ENCODE peak calls at places on chromosomes 12 and 14, in five cellular contexts. One of them, this sample, is unnamed.

GRCh38 chr14:74505831-74506230 is 12.3 kb downstream of the ISCA2 start:
- DNase-seq in lower lobe of right lung: peak; percentile 27
- DNase-seq in psoas muscle: no peak
- DNase-seq in AG04450: no peak
- DNase-seq in HCT116: no peak
- DNase-seq in this sample: peak; percentile 59

GRCh38 chr14:36524874-36525745 is 5.1 kb upstream of the NKX2-1 start:
- DNase-seq in lower lobe of right lung: peak; percentile 79
- DNase-seq in psoas muscle: peak; percentile 66
- DNase-seq in AG04450: no peak
- DNase-seq in HCT116: peak; percentile 65
- DNase-seq in this sample: no peak

GRCh38 chr14:34797747-34798583 is 77.2 kb downstream of the BAZ1A start:
- DNase-seq in lower lobe of right lung: no peak
- DNase-seq in psoas muscle: no peak
- DNase-seq in AG04450: no peak
- DNase-seq in HCT116: no peak
- DNase-seq in this sample: no peak

GRCh38 chr14:94050231-94050880 is 24.2 kb downstream of the OTUB2 start:
- DNase-seq in lower lobe of right lung: peak; percentile 58
- DNase-seq in psoas muscle: peak; percentile 79
- DNase-seq in AG04450: no peak
- DNase-seq in HCT116: no peak
- DNase-seq in this sample: peak; percentile 52

GRCh38 chr12:49537231-49537708 is 1.6 kb upstream of the KCNH3 start:
- DNase-seq in lower lobe of right lung: no peak
- DNase-seq in psoas muscle: no peak
- DNase-seq in AG04450: no peak
- DNase-seq in HCT116: no peak
- DNase-seq in this sample: no peak

GRCh38 chr12:92859650-92860386 is 69.3 kb downstream of the EEA1 start:
- DNase-seq in lower lobe of right lung: no peak
- DNase-seq in psoas muscle: no peak
- DNase-seq in AG04450: no peak
- DNase-seq in HCT116: no peak
- DNase-seq in this sample: no peak

GRCh38 chr14:85319998-85320397 is 209.9 kb upstream of the FLRT2 start:
- DNase-seq in lower lobe of right lung: no peak
- DNase-seq in psoas muscle: no peak
- DNase-seq in AG04450: no peak
- DNase-seq in HCT116: no peak
- DNase-seq in this sample: no peak

GRCh38 chr12:32455607-32456063 is 56.3 kb downstream of the FGD4 start:
- DNase-seq in lower lobe of right lung: no peak
- DNase-seq in psoas muscle: no peak
- DNase-seq in AG04450: peak; percentile 33
- DNase-seq in HCT116: peak; percentile 45
- DNase-seq in this sample: no peak

GRCh38 chr12:78229491-78230209 is 399.0 kb downstream of the NAV3 start:
- DNase-seq in lower lobe of right lung: no peak
- DNase-seq in psoas muscle: no peak
- DNase-seq in AG04450: no peak
- DNase-seq in HCT116: peak; percentile 44
- DNase-seq in this sample: no peak

GRCh38 chr12:70648831-70649230 is 11.6 kb upstream of the PTPRB start:
- DNase-seq in lower lobe of right lung: no peak
- DNase-seq in psoas muscle: no peak
- DNase-seq in AG04450: no peak
- DNase-seq in HCT116: no peak
- DNase-seq in this sample: no peak

GRCh38 chr14:59511916-59512530 is 27.7 kb downstream of the JKAMP start:
- DNase-seq in lower lobe of right lung: no peak
- DNase-seq in psoas muscle: no peak
- DNase-seq in AG04450: no peak
- DNase-seq in HCT116: no peak
- DNase-seq in this sample: no peak

GRCh38 chr12:13146539-13146938 is 43.1 kb upstream of the GSG1 start:
- DNase-seq in lower lobe of right lung: no peak
- DNase-seq in psoas muscle: no peak
- DNase-seq in AG04450: no peak
- DNase-seq in HCT116: no peak
- DNase-seq in this sample: no peak

GRCh38 chr14:51828017-51828797 is 32.2 kb upstream of the GNG2 start:
- DNase-seq in lower lobe of right lung: peak; percentile 51
- DNase-seq in psoas muscle: no peak
- DNase-seq in AG04450: no peak
- DNase-seq in HCT116: peak; percentile 44
- DNase-seq in this sample: peak; percentile 12

GRCh38 chr14:25868521-25869314 is 729.1 kb downstream of the NOVA1 start:
- DNase-seq in lower lobe of right lung: no peak
- DNase-seq in psoas muscle: no peak
- DNase-seq in AG04450: no peak
- DNase-seq in HCT116: no peak
- DNase-seq in this sample: no peak

GRCh38 chr14:56664811-56665421 is 85.3 kb downstream of the TMEM260 start:
- DNase-seq in lower lobe of right lung: no peak
- DNase-seq in psoas muscle: no peak
- DNase-seq in AG04450: no peak
- DNase-seq in HCT116: no peak
- DNase-seq in this sample: no peak

GRCh38 chr12:95218852-95219171 is 1.2 kb downstream of the VEZT start:
- DNase-seq in lower lobe of right lung: no peak
- DNase-seq in psoas muscle: no peak
- DNase-seq in AG04450: no peak
- DNase-seq in HCT116: no peak
- DNase-seq in this sample: no peak

GRCh38 chr12:93550748-93551611 is 21.5 kb upstream of the SOCS2 start:
- DNase-seq in lower lobe of right lung: no peak
- DNase-seq in psoas muscle: no peak
- DNase-seq in AG04450: no peak
- DNase-seq in HCT116: no peak
- DNase-seq in this sample: no peak

GRCh38 chr12:15154108-15154507 is 67.1 kb downstream of the RERG start:
- DNase-seq in lower lobe of right lung: no peak
- DNase-seq in psoas muscle: no peak
- DNase-seq in AG04450: no peak
- DNase-seq in HCT116: no peak
- DNase-seq in this sample: no peak

GRCh38 chr12:15155271-15155670 is 65.9 kb downstream of the RERG start:
- DNase-seq in lower lobe of right lung: no peak
- DNase-seq in psoas muscle: no peak
- DNase-seq in AG04450: no peak
- DNase-seq in HCT116: no peak
- DNase-seq in this sample: no peak

GRCh38 chr12:15151141-15152091 is 69.8 kb downstream of the RERG start:
- DNase-seq in lower lobe of right lung: no peak
- DNase-seq in psoas muscle: no peak
- DNase-seq in AG04450: no peak
- DNase-seq in HCT116: peak; percentile 6
- DNase-seq in this sample: no peak

GRCh38 chr12:15152864-15153263 is 68.4 kb downstream of the RERG start:
- DNase-seq in lower lobe of right lung: no peak
- DNase-seq in psoas muscle: no peak
- DNase-seq in AG04450: no peak
- DNase-seq in HCT116: no peak
- DNase-seq in this sample: no peak

DNA sequence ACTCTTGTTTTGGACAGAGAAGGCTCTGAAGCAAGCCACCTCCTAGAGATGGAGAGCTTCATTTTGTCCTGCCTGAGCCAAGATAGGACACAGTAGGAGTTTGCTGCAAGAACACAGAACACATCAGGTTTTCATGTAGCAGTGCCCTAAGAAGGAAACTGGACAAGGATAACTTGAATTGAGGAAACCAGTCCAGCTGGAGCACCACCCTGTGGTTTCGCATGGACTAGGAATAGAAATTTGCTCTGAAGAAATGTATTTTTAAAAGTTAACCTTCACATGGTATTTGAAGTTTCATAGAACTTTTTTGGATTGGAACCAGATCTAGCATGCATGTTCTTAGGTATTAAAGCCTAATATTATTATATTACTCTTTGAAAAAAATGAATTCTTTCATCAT is 68.8 kb downstream of the RERG start:
- DNase-seq in lower lobe of right lung: no peak
- DNase-seq in psoas muscle: peak; percentile 48
- DNase-seq in AG04450: no peak
- DNase-seq in HCT116: no peak
- DNase-seq in this sample: no peak
- TF ChIP-seq CTCF in lower lobe of right lung: peak; percentile 23
- TF ChIP-seq CTCF in psoas muscle: peak; percentile 17
- TF ChIP-seq CTCF in AG04450: peak; percentile 26
- TF ChIP-seq CTCF in HCT116: peak; percentile 12
- TF ChIP-seq CTCF in this sample: peak; percentile 34

GRCh38 chr12:96344124-96344695 is 56.0 kb downstream of the CDK17 start:
- DNase-seq in lower lobe of right lung: no peak
- DNase-seq in psoas muscle: no peak
- DNase-seq in AG04450: no peak
- DNase-seq in HCT116: no peak
- DNase-seq in this sample: no peak
- H3K27me3 ChIP-seq in lower lobe of right lung: no peaks in the 10 kb centered on the region
- H3K27me3 ChIP-seq in psoas muscle: no peaks in the 10 kb centered on the region
- H3K27me3 ChIP-seq in AG04450: no peaks in the 10 kb centered on the region
- H3K27me3 ChIP-seq in HCT116: no peaks in the 10 kb centered on the region
- H3K27me3 ChIP-seq in this sample: no peaks in the 10 kb centered on the region

DNA sequence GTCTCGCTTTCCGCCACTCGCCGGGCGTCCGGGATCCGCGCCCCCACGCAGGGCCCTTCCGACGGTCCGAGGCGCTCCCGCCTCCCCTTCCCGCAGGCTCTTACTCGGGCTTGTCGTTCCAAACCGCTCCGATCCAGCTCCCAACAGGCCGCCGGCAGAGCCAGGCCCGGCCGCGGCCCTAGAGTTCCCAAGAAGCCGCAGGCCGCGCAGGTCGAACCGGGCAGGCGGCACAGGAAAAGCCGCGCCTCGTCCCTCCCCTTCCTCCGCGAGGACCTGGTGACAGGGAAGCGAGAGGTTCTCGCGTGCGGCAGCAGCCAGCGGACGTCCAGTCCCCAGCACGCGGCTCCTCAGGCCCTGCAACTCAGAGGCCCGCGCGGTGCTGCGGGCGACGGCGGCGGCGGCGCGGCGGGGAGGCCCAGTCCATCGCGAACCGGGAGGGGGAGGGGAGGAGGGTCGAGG is 277 bp downstream of the HECTD1 start:
- DNase-seq in lower lobe of right lung: no peak
- DNase-seq in psoas muscle: no peak
- DNase-seq in AG04450: no peak
- DNase-seq in HCT116: no peak
- DNase-seq in this sample: no peak
- H3K4me3 ChIP-seq in lower lobe of right lung: peak overlapping the region; percentile 94
- H3K4me3 ChIP-seq in psoas muscle: peak overlapping the region; percentile 92
- H3K4me3 ChIP-seq in AG04450: peak overlapping the region; percentile 79
- H3K4me3 ChIP-seq in HCT116: peak overlapping the region; percentile 84
- H3K4me3 ChIP-seq in this sample: peak overlapping the region; percentile 82

DNA sequence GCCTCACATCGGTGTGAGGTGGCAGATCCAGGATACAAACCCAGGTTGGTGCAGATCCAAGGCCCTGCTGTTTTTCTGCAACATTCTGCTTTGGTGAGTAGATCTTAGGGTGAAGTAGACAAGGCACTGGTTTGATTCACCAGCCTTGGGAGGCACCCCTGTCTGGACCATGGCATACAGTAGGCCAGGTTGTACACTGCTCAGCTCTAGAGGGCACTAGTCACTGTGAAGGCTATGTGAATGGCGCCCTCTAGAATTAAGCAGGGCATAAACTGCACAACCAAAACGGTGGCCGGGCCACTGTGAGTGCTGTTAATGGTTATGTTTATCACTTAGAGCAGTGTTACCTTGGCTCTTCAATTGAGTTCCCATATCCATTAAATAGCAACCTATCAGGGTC is 280.6 kb upstream of the PWP1 start:
- DNase-seq in lower lobe of right lung: no peak
- DNase-seq in psoas muscle: no peak
- DNase-seq in AG04450: no peak
- DNase-seq in HCT116: peak; percentile 57
- DNase-seq in this sample: peak; percentile 22
- TF ChIP-seq CTCF in lower lobe of right lung: peak; percentile 28
- TF ChIP-seq CTCF in psoas muscle: no peak
- TF ChIP-seq CTCF in AG04450: peak; percentile 56
- TF ChIP-seq CTCF in HCT116: peak; percentile 94
- TF ChIP-seq CTCF in this sample: no peak

GRCh38 chr12:4064008-4064407 is 190.8 kb upstream of the PARP11 start:
- DNase-seq in lower lobe of right lung: no peak
- DNase-seq in psoas muscle: no peak
- DNase-seq in AG04450: no peak
- DNase-seq in HCT116: no peak
- DNase-seq in this sample: no peak
- H3K27me3 ChIP-seq in lower lobe of right lung: no peaks in the 10 kb centered on the region
- H3K27me3 ChIP-seq in psoas muscle: no peaks in the 10 kb centered on the region
- H3K27me3 ChIP-seq in AG04450: no peaks in the 10 kb centered on the region
- H3K27me3 ChIP-seq in HCT116: peaks cover 69% of the 10 kb centered on the region
- H3K27me3 ChIP-seq in this sample: no peaks in the 10 kb centered on the region

DNA sequence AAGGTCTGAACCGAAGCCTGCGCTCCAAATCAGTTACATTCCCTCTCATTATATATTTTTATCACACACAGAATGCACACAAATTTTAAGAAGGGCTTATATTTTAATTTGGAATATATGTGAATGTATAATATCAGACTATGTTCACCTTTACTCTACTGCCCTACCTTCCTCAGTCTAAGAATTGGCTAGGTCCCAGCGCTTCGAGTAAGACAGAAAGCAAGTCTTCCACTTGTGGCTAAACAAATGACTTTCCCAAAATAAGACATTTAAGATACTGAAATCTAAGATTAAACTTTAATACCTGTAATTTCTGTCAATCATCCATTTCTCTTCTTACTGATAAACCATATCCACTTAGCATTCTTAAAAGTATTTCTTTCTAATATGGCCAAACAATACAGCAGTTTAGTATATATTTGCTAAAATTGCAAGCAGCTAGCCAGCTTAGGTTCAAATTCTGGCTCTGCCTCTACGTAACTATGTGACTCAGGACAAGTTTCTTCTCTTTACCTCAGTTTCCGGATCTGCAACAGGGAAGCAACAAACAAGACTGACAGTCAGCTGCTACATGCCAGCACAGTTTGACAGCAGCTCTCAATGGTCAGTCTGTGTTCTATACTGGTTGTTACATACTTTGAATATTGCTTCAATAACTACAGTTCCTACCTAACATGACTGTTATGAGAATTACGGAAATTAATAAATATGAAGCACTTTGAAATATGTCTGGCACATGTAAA is 2.0 kb downstream of the INTS13 start:
- DNase-seq in lower lobe of right lung: no peak
- DNase-seq in psoas muscle: no peak
- DNase-seq in AG04450: no peak
- DNase-seq in HCT116: no peak
- DNase-seq in this sample: no peak
- H3K4me3 ChIP-seq in lower lobe of right lung: no peak overlapping the region
- H3K4me3 ChIP-seq in psoas muscle: no peak overlapping the region
- H3K4me3 ChIP-seq in AG04450: peak overlapping the region; percentile 94
- H3K4me3 ChIP-seq in HCT116: no peak overlapping the region
- H3K4me3 ChIP-seq in this sample: peak overlapping the region; percentile 84

GRCh38 chr14:100840751-100841444 is 15.0 kb downstream of the MEG3 start:
- DNase-seq in lower lobe of right lung: peak; percentile 24
- DNase-seq in psoas muscle: no peak
- DNase-seq in AG04450: no peak
- DNase-seq in HCT116: no peak
- DNase-seq in this sample: no peak
- TF ChIP-seq CTCF in lower lobe of right lung: no peak
- TF ChIP-seq CTCF in psoas muscle: no peak
- TF ChIP-seq CTCF in AG04450: no peak
- TF ChIP-seq CTCF in HCT116: no peak
- TF ChIP-seq CTCF in this sample: no peak

This sample was measured in ascending aorta.